ENCODE peak calls at places on chromosome 18, in four cellular contexts. U is iPS DF 6.9, W is lower lobe of right lung, S is psoas muscle. L is an unnamed sample.

GRCh38 chr18:21703241-21703820 is 1.2 kb downstream of the ABHD3 start:
- DNase-seq in S (no peak), U (no peak), W (no peak), L (no peak)

GRCh38 chr18:45657357-45658335 is 42.4 kb downstream of the SLC14A2 start:
- DNase-seq in W (no peak), S (no peak), U (no peak), L (no peak)

GRCh38 chr18:54962919-54963645 is 3.8 kb upstream of the CCDC68 start:
- DNase-seq in U (no peak), S (no peak), W (no peak), L (no peak)

GRCh38 chr18:68439672-68440071 is 275.2 kb downstream of the TMX3 start:
- DNase-seq in S (no peak), U (no peak), W (no peak), L (no peak)

GRCh38 chr18:54769526-54770464 is 58.5 kb upstream of the RAB27B start:
- DNase-seq in W (no peak), U (no peak), S (no peak), L (no peak)

GRCh38 chr18:50619833-50620232 is 59.9 kb downstream of the MAPK4 start:
- DNase-seq in W (no peak), S (no peak), U (no peak), L (no peak)

GRCh38 chr18:22223263-22223960 is 54.0 kb downstream of the GATA6 start:
- DNase-seq in W (peak), U (no peak), S (peak), L (peak)

GRCh38 chr18:13495980-13496379 is 230.4 kb downstream of the FAM210A start:
- DNase-seq in U (no peak), W (no peak), S (no peak), L (no peak)

GRCh38 chr18:46321954-46322353 is 217.8 kb downstream of the HAUS1 start:
- DNase-seq in U (no peak), S (no peak), W (no peak), L (no peak)

GRCh38 chr18:49764032-49764431 is 49.3 kb downstream of the ACAA2 start:
- DNase-seq in U (no peak), W (no peak), S (no peak), L (no peak)

GRCh38 chr18:45197526-45197970 is 417.7 kb upstream of the SLC14A2 start:
- DNase-seq in U (no peak), S (no peak), W (no peak), L (no peak)

GRCh38 chr18:39519741-39520140 is 1954.1 kb upstream of the CELF4 start:
- DNase-seq in W (no peak), S (no peak), U (no peak), L (no peak)

GRCh38 chr18:3726241-3726951 is 276.4 kb downstream of the TGIF1 start:
- DNase-seq in U (no peak), W (no peak), S (no peak), L (no peak)

GRCh38 chr18:2180586-2180985 is 390.7 kb downstream of the METTL4 start:
- DNase-seq in W (no peak), S (no peak), U (no peak), L (no peak)

GRCh38 chr18:21264651-21265050 is 22.6 kb downstream of the GREB1L start:
- DNase-seq in W (no peak), S (no peak), U (no peak), L (no peak)

GRCh38 chr18:35002120-35002519 is 39.1 kb upstream of the MAPRE2 start:
- DNase-seq in W (no peak), U (no peak), S (no peak), L (no peak)
- H3K27ac ChIP-seq in W (no peak), U (no peak), S (no peak), L (no peak)

GRCh38 chr18:59268722-59269562 is 4.3 kb downstream of the RAX start:
- DNase-seq in U (no peak), S (no peak), W (peak), L (no peak)
- H3K4me3 ChIP-seq in U (peak), S (peak), W (peak), L (no peak)

DNA sequence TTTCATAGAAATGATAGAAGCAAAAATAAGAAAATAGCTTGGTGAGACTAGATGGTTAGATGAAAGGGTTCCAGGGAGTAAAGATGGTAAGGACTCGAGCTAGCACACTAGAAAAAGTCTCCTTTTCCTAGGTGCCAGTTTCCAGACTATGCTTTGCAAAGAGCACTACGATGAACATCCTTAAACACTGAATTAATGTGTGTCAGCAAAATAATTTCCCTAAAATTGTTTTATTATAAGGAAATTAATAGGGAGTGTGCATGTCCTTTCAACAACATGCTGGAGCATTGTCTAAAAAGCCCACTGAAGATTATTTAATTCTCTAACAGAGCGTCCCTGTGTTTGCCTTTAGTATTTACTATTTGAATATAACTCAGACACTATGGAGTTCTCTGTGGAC is 107.4 kb upstream of the NDUFV2 start:
- DNase-seq in U (no peak), S (no peak), W (no peak), L (no peak)
- H3K27ac ChIP-seq in U (no peak), S (no peak), W (no peak), L (no peak)

GRCh38 chr18:9405130-9405529 is 70.2 kb upstream of the RALBP1 start:
- DNase-seq in S (no peak), U (no peak), W (no peak), L (no peak)

GRCh38 chr18:9405977-9406376 is 69.3 kb upstream of the RALBP1 start:
- DNase-seq in W (no peak), S (no peak), U (no peak), L (no peak)

GRCh38 chr18:9404565-9405060 is 70.0 kb downstream of the TWSG1 start:
- DNase-seq in U (no peak), W (no peak), S (no peak), L (no peak)

GRCh38 chr18:9401166-9401565 is 66.6 kb downstream of the TWSG1 start:
- DNase-seq in U (no peak), W (no peak), S (no peak), L (no peak)

DNA sequence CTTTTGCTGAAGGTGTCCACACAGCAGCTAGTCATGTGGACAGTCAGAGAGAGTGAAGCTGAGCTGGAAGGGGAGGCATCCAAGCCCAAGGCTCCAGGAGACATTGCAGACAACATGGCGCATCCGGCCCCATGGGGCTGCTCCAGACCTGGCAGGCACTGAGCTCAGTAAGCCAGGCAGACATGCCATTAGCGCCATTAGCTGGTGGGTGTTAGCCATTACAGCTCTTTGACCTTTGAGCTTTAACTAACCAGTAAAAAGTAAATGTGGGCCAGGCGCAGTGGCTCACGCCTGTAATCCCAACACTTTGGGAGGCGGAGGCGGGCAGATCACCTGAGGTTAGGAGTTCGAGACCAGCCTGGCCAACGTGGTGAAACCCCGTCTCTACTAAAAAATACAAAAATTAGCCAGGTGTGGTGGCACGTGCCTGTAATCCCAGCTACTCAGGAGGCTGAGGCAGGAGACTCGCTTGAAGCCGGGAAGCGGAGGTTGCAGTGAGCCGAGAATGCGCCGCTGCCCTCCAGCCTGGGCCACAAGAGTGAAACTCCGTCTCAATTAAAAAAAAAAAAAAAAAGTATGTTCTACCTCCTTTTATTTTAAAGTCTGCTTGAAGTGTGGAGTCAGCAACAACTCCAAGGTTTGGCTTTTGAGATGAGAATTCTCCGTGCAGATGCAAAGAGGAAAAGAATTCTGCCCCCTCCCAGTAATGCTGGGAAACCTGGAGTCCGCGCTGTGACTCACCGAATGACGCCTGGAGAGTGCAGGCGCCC is 69.4 kb downstream of the TWSG1 start:
- DNase-seq in W (no peak), S (no peak), U (peak), L (no peak)
- H3K4me3 ChIP-seq in W (peak), S (peak), U (no peak), L (no peak)

GRCh38 chr18:74832999-74833398 is 235.3 kb downstream of the ZNF407 start:
- DNase-seq in U (no peak), S (no peak), W (no peak), L (no peak)
- H3K27ac ChIP-seq in U (no peak), S (no peak), W (no peak), L (no peak)

DNA sequence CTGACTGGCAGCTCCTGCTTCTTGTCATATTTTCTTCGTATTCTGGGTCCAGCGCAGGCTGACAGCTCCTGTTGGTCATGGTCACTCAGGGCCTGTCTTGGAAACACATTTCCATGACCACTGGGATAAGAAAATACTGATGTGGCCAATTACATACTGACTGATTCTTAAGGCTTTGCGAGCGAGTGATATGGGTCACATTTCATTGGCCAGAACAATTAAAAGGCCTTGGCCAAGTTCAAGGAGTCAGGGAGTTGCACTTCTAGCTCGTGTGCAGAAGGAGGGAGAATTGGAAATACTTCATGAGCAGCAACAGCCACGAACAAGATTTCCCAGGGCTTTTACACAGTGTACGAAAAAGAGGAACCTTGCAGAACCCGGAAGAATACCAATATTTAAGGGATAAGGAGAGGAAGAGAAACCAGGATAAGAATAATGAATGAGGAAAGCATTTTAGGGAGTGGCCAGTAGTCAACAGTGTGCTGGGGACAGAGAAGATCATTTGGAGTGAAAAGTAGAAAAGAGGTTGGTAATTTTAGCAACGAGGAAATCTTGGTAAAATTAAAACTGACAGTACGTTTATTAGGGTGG is 149.5 kb downstream of the ATP9B start:
- DNase-seq in S (no peak), W (no peak), U (no peak), L (no peak)
- H3K4me3 ChIP-seq in S (peak), W (no peak), U (no peak), L (no peak)

GRCh38 chr18:58572181-58572580 is 56.7 kb downstream of the ALPK2 start:
- DNase-seq in W (no peak), S (no peak), U (no peak), L (no peak)
- H3K27ac ChIP-seq in W (no peak), S (peak), U (no peak), L (no peak)

L was measured in aorta.